ENCODE peak calls at places on chromosomes 7 and 10, in ten cellular contexts. E is HepG2, M is AG04450, H is AG10803, X is fibroblast of lung, U is mesothelial cell of epicardium, W is uterus, Q is PC-9, D is lower lobe of right lung, P is cardiac muscle cell. O is an unnamed sample.

GRCh38 chr7:151897201-151897711 is 20.3 kb upstream of the PRKAG2 start:
- DNase-seq in E (no peak), M (no peak), H (no peak), X (no peak), U (no peak), W (no peak), Q (peak; percentile 15), D (no peak), P (peak; percentile 17), O (peak; percentile 51)

GRCh38 chr10:72038458-72039001 is 49.8 kb downstream of the SPOCK2 start:
- DNase-seq in E (peak; percentile 94), M (no peak), H (peak; percentile 76), X (peak; percentile 54), U (no peak), W (no peak), Q (no peak), D (no peak), P (no peak), O (no peak)

GRCh38 chr7:131674131-131674530 is 117.7 kb upstream of the PODXL start:
- DNase-seq in E (no peak), M (no peak), H (no peak), X (no peak), U (no peak), W (no peak), Q (no peak), D (no peak), P (no peak), O (no peak)

GRCh38 chr7:117077658-117078057 is 124.4 kb downstream of the ST7 start:
- DNase-seq in E (peak; percentile 27), M (no peak), H (no peak), X (no peak), U (no peak), W (no peak), Q (no peak), D (no peak), P (no peak), O (no peak)

GRCh38 chr10:132189810-132190422 is 3.2 kb downstream of the DPYSL4 start:
- DNase-seq in E (no peak), M (no peak), H (no peak), X (no peak), U (no peak), W (no peak), Q (no peak), D (no peak), P (no peak), O (no peak)

GRCh38 chr10:34959321-34959720 is 130.8 kb downstream of the CUL2 start:
- DNase-seq in E (peak; percentile 39), M (no peak), H (no peak), X (no peak), U (no peak), W (no peak), Q (no peak), D (no peak), P (no peak), O (peak; percentile 41)

GRCh38 chr7:116420003-116420402 is 79.5 kb upstream of the CAV2 start:
- DNase-seq in E (no peak), M (no peak), H (no peak), X (no peak), U (no peak), W (no peak), Q (no peak), D (no peak), P (no peak), O (no peak)

GRCh38 chr7:28347462-28347861 is 64.9 kb upstream of the CREB5 start:
- DNase-seq in E (no peak), M (peak; percentile 55), H (peak; percentile 92), X (peak; percentile 28), U (no peak), W (no peak), Q (no peak), D (no peak), P (peak; percentile 52), O (no peak)

GRCh38 chr7:50565559-50565916 is 333 bp upstream of the DDC start:
- DNase-seq in E (no peak), M (no peak), H (no peak), X (no peak), U (no peak), W (no peak), Q (no peak), D (no peak), P (no peak), O (no peak)

GRCh38 chr10:102134416-102134815 is 1.6 kb downstream of the PPRC1 start:
- DNase-seq in E (no peak), M (no peak), H (no peak), X (no peak), U (no peak), W (no peak), Q (no peak), D (no peak), P (no peak), O (no peak)

GRCh38 chr10:34666008-34666700 is 148.9 kb downstream of the PARD3 start:
- DNase-seq in E (no peak), M (peak; percentile 81), H (peak; percentile 94), X (peak; percentile 92), U (no peak), W (peak; percentile 41), Q (peak; percentile 66), D (no peak), P (peak; percentile 96), O (no peak)

GRCh38 chr7:577971-578370 is 58.3 kb upstream of the PDGFA start:
- DNase-seq in E (no peak), M (no peak), H (no peak), X (no peak), U (no peak), W (no peak), Q (no peak), D (no peak), P (no peak), O (no peak)
- TF ChIP-seq CTCF in E (no peak), M (no peak), H (no peak), X (no peak), U (no peak), W (no peak), Q (no peak), D (no peak), P (no peak), O (no peak)

DNA sequence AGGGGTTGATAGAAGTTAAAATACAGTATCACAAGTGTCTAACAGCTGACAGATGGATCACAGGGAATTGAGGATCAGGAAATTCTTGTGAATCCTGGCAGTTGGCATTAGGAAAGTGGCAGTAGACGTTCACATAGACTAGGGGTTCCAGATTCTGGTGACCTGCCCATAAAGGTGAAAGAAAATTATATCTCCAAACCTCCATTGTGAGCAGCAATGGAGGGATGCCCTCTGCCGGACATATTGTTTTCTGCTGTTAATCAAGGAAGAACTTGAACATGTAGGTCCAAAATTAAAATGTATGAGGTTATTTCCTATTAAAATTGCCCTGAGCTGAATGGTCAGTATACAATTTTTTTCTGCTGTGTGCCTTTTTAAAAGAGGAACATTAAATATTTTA is 5.1 kb downstream of the NME8 start:
- DNase-seq in E (peak; percentile 12), M (no peak), H (no peak), X (no peak), U (no peak), W (no peak), Q (no peak), D (no peak), P (peak; percentile 12), O (peak; percentile 10)
- TF ChIP-seq CTCF in E (peak; percentile 34), M (no peak), H (peak; percentile 20), X (peak; percentile 4), U (peak; percentile 51), W (no peak), Q (peak; percentile 65), D (peak; percentile 24), P (peak; percentile 39), O (peak; percentile 36)

GRCh38 chr7:122487131-122487530 is 182.6 kb upstream of the FEZF1 start:
- DNase-seq in E (no peak), M (no peak), H (peak; percentile 13), X (peak; percentile 68), U (no peak), W (no peak), Q (no peak), D (no peak), P (peak; percentile 2), O (no peak)

GRCh38 chr7:122485841-122486240 is 181.3 kb upstream of the FEZF1 start:
- DNase-seq in E (no peak), M (no peak), H (peak; percentile 62), X (peak; percentile 73), U (no peak), W (no peak), Q (no peak), D (no peak), P (peak; percentile 21), O (no peak)

DNA sequence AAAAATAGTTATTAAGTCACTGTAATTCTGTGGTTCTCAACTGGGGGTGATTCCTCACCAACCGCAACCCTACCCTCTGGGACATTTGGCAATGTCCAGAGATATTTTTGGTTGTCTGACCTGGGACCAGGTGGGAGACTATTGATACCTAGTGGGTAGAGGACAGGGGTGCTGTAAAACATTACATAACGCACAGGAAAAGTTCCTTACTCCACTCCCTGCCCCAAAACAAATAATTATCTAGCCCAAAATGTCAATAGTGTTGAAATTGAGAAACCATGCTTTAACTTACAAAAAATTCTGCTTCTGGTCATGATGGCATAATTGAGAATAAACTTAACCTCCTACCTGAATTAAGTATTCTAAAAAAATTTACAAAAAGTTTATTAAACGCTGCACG is 177.7 kb upstream of the FEZF1 start:
- DNase-seq in E (no peak), M (no peak), H (no peak), X (no peak), U (no peak), W (no peak), Q (no peak), D (no peak), P (no peak), O (no peak)
- TF ChIP-seq CTCF in E (no peak), M (no peak), H (no peak), X (no peak), U (no peak), W (no peak), Q (no peak), D (no peak), P (no peak), O (no peak)

GRCh38 chr7:95919574-95919973 is 147.2 kb downstream of the DYNC1I1 start:
- DNase-seq in E (no peak), M (no peak), H (no peak), X (no peak), U (no peak), W (no peak), Q (no peak), D (no peak), P (no peak), O (no peak)
- TF ChIP-seq CTCF in E (no peak), M (peak; percentile 27), H (peak; percentile 30), X (peak; percentile 16), U (peak; percentile 58), W (no peak), Q (peak; percentile 21), D (no peak), P (no peak), O (no peak)

GRCh38 chr7:134845461-134845860 is 66.0 kb downstream of the CALD1 start:
- DNase-seq in E (peak; percentile 74), M (no peak), H (no peak), X (no peak), U (no peak), W (no peak), Q (no peak), D (no peak), P (no peak), O (no peak)
- TF ChIP-seq CTCF in E (peak; percentile 70), M (peak; percentile 29), H (peak; percentile 36), X (no peak), U (no peak), W (peak; percentile 3), Q (peak; percentile 45), D (no peak), P (peak; percentile 24), O (no peak)

GRCh38 chr7:55239406-55239805 is 125.7 kb upstream of the LANCL2 start:
- DNase-seq in E (no peak), M (no peak), H (no peak), X (no peak), U (no peak), W (no peak), Q (no peak), D (no peak), P (no peak), O (no peak)
- TF ChIP-seq CTCF in E (no peak), M (no peak), H (no peak), X (no peak), U (no peak), W (no peak), Q (no peak), D (no peak), P (no peak), O (no peak)

O was measured in nephron progenitor cell.